ENCODE peak calls at places on chromosomes 2 and 18, in six cellular contexts. One of them, this sample, is unnamed.

GRCh38 chr2:119222863-119223520 is 642 bp upstream of the STEAP3 start:
- DNase-seq in IMR-90: no peak
- DNase-seq in heart left ventricle: no peak
- DNase-seq in astrocyte of the spinal cord: no peak
- DNase-seq in hepatocyte: no peak
- DNase-seq in fibroblast of lung: no peak
- DNase-seq in this sample: no peak

GRCh38 chr2:67997528-67998267 is 65.1 kb downstream of the C1D start:
- DNase-seq in IMR-90: peak; percentile 88
- DNase-seq in heart left ventricle: no peak
- DNase-seq in astrocyte of the spinal cord: peak; percentile 64
- DNase-seq in hepatocyte: no peak
- DNase-seq in fibroblast of lung: peak; percentile 18
- DNase-seq in this sample: peak; percentile 90

GRCh38 chr2:19786408-19787058 is 115.2 kb downstream of the TTC32 start:
- DNase-seq in IMR-90: peak; percentile 86
- DNase-seq in heart left ventricle: no peak
- DNase-seq in astrocyte of the spinal cord: peak; percentile 58
- DNase-seq in hepatocyte: peak; percentile 53
- DNase-seq in fibroblast of lung: peak; percentile 75
- DNase-seq in this sample: peak; percentile 83

GRCh38 chr2:45675130-45675812 is 23.8 kb downstream of the PRKCE start:
- DNase-seq in IMR-90: no peak
- DNase-seq in heart left ventricle: peak; percentile 40
- DNase-seq in astrocyte of the spinal cord: no peak
- DNase-seq in hepatocyte: peak; percentile 52
- DNase-seq in fibroblast of lung: no peak
- DNase-seq in this sample: peak; percentile 77

GRCh38 chr2:219282375-219282774 is 3.2 kb downstream of the DNAJB2 start:
- DNase-seq in IMR-90: no peak
- DNase-seq in heart left ventricle: no peak
- DNase-seq in astrocyte of the spinal cord: no peak
- DNase-seq in hepatocyte: no peak
- DNase-seq in fibroblast of lung: no peak
- DNase-seq in this sample: no peak

GRCh38 chr18:62325806-62326645 is 916 bp downstream of the TNFRSF11A start:
- DNase-seq in IMR-90: peak; percentile 2
- DNase-seq in heart left ventricle: no peak
- DNase-seq in astrocyte of the spinal cord: no peak
- DNase-seq in hepatocyte: no peak
- DNase-seq in fibroblast of lung: peak; percentile 25
- DNase-seq in this sample: peak; percentile 10

GRCh38 chr2:133635115-133635514 is 66.9 kb upstream of the NCKAP5 start:
- DNase-seq in IMR-90: peak; percentile 17
- DNase-seq in heart left ventricle: no peak
- DNase-seq in astrocyte of the spinal cord: no peak
- DNase-seq in hepatocyte: no peak
- DNase-seq in fibroblast of lung: no peak
- DNase-seq in this sample: no peak

GRCh38 chr18:45916302-45916701 is 50.8 kb downstream of the EPG5 start:
- DNase-seq in IMR-90: no peak
- DNase-seq in heart left ventricle: no peak
- DNase-seq in astrocyte of the spinal cord: no peak
- DNase-seq in hepatocyte: peak; percentile 10
- DNase-seq in fibroblast of lung: no peak
- DNase-seq in this sample: no peak

GRCh38 chr2:207133862-207134519 is 31.8 kb downstream of the KLF7 start:
- DNase-seq in IMR-90: peak; percentile 89
- DNase-seq in heart left ventricle: peak; percentile 86
- DNase-seq in astrocyte of the spinal cord: peak; percentile 93
- DNase-seq in hepatocyte: peak; percentile 47
- DNase-seq in fibroblast of lung: peak; percentile 99
- DNase-seq in this sample: peak; percentile 99

GRCh38 chr2:67526283-67526682 is 129.2 kb downstream of the ETAA1 start:
- DNase-seq in IMR-90: peak; percentile 90
- DNase-seq in heart left ventricle: no peak
- DNase-seq in astrocyte of the spinal cord: no peak
- DNase-seq in hepatocyte: no peak
- DNase-seq in fibroblast of lung: peak; percentile 96
- DNase-seq in this sample: peak; percentile 94

DNA sequence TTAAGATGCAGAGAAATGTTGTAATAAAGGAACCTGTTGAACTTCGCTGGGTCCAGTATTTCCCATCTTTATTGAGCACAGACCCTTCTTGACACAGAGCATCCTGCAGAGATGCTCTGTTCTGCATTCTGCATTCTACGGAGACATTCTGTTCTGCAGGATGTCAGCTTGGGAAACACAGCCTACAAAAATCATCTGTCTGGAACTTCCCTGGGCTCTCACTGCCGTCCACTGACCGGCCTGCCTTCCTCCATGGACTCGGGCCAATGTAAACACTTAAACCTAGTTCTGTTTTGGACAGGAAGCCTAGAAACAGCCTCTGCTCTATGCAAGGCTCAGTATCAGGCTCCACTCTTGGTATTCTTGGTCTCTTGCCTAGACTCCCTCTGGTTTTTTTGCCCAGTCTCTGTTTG is 90.0 kb upstream of the PPP1CB start:
- DNase-seq in IMR-90: peak; percentile 88
- DNase-seq in heart left ventricle: peak; percentile 78
- DNase-seq in astrocyte of the spinal cord: peak; percentile 93
- DNase-seq in hepatocyte: peak; percentile 76
- DNase-seq in fibroblast of lung: peak; percentile 93
- DNase-seq in this sample: peak; percentile 94
- H3K4me3 ChIP-seq in IMR-90: no peak overlapping the region
- H3K4me3 ChIP-seq in heart left ventricle: no peak overlapping the region
- H3K4me3 ChIP-seq in astrocyte of the spinal cord: no peak overlapping the region
- H3K4me3 ChIP-seq in hepatocyte: no peak overlapping the region
- H3K4me3 ChIP-seq in fibroblast of lung: no peak overlapping the region
- H3K4me3 ChIP-seq in this sample: no peak overlapping the region

GRCh38 chr18:809985-810642 is 1.9 kb downstream of the YES1 start:
- DNase-seq in IMR-90: no peak
- DNase-seq in heart left ventricle: no peak
- DNase-seq in astrocyte of the spinal cord: peak; percentile 19
- DNase-seq in hepatocyte: no peak
- DNase-seq in fibroblast of lung: no peak
- DNase-seq in this sample: no peak
- H3K4me3 ChIP-seq in IMR-90: no peak overlapping the region
- H3K4me3 ChIP-seq in heart left ventricle: peak overlapping the region; percentile 70
- H3K4me3 ChIP-seq in astrocyte of the spinal cord: peak overlapping the region; percentile 98
- H3K4me3 ChIP-seq in hepatocyte: peak overlapping the region; percentile 99
- H3K4me3 ChIP-seq in fibroblast of lung: no peak overlapping the region
- H3K4me3 ChIP-seq in this sample: no peak overlapping the region

GRCh38 chr18:13895505-13896033 is 19.8 kb downstream of the MC2R start:
- DNase-seq in IMR-90: no peak
- DNase-seq in heart left ventricle: no peak
- DNase-seq in astrocyte of the spinal cord: no peak
- DNase-seq in hepatocyte: no peak
- DNase-seq in fibroblast of lung: no peak
- DNase-seq in this sample: no peak
- H3K4me3 ChIP-seq in IMR-90: no peak overlapping the region
- H3K4me3 ChIP-seq in heart left ventricle: no peak overlapping the region
- H3K4me3 ChIP-seq in astrocyte of the spinal cord: no peak overlapping the region
- H3K4me3 ChIP-seq in hepatocyte: no peak overlapping the region
- H3K4me3 ChIP-seq in fibroblast of lung: no peak overlapping the region
- H3K4me3 ChIP-seq in this sample: no peak overlapping the region

DNA sequence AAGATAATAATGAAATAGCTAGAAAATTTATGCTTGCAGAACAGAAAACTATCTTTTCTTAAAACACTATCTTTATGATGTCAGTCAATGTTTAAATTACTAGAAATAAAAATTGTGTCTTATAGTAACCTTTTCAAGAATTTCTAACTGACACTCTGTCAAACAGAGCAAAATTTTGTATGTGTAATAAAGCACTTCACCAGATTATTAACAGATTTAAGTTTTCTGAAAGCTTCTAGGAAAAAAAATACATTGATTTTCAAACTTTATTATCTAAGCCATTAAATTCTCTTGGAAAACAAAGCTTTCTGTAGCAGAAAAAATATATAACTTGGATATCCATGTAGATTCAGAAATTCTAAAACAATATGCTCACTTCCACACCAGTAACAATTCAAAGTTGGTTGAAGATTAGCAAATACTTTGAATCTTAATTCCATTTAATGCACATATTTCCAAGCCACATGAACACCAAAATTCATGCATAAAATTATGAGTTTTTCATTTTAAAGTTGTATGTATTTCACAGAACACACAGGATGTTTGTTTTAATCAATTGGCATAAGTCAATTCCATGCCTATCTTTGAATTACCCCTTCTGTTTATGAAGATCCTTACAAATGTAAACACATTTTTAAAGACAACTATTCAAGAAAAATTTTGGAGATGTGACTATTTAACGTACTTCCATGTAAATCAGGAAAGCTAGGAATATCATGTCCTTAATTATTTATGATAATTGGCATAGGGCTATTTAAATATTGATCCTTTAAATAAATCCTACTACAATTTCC is 19.9 kb downstream of the FN1 start:
- DNase-seq in IMR-90: no peak
- DNase-seq in heart left ventricle: no peak
- DNase-seq in astrocyte of the spinal cord: no peak
- DNase-seq in hepatocyte: no peak
- DNase-seq in fibroblast of lung: no peak
- DNase-seq in this sample: no peak
- H3K4me3 ChIP-seq in IMR-90: no peak overlapping the region
- H3K4me3 ChIP-seq in heart left ventricle: no peak overlapping the region
- H3K4me3 ChIP-seq in astrocyte of the spinal cord: no peak overlapping the region
- H3K4me3 ChIP-seq in hepatocyte: no peak overlapping the region
- H3K4me3 ChIP-seq in fibroblast of lung: no peak overlapping the region
- H3K4me3 ChIP-seq in this sample: no peak overlapping the region

This sample was measured in fibroblast of mammary gland.